ENCODE peak calls at places on chromosomes 4 and X, in nine cellular contexts. One of them, this sample, is unnamed.

GRCh38 chr4:174454815-174455473 is 67.3 kb downstream of the HPGD start:
- DNase-seq in cardiac fibroblast: no peak
- DNase-seq in SK-N-SH: no peak
- DNase-seq in HS-5: no peak
- DNase-seq in AG08395: no peak
- DNase-seq in GM19239: no peak
- DNase-seq in lower leg skin: no peak
- DNase-seq in activated effector memory CD4-positive, alpha-beta T cell treated with Interleukin-2 at 50 U/mL for 16 hours: no peak
- DNase-seq in left ventricle myocardium superior: no peak
- DNase-seq in this sample: no peak

GRCh38 chr4:34183916-34184315 is 2060.4 kb downstream of the ARAP2 start:
- DNase-seq in activated effector memory CD4-positive, alpha-beta T cell treated with Interleukin-2 at 50 U/mL for 16 hours: no peak
- DNase-seq in AG08395: no peak
- DNase-seq in lower leg skin: no peak
- DNase-seq in cardiac fibroblast: no peak
- DNase-seq in GM19239: no peak
- DNase-seq in HS-5: no peak
- DNase-seq in left ventricle myocardium superior: no peak
- DNase-seq in SK-N-SH: no peak
- DNase-seq in this sample: no peak

GRCh38 chr4:33133723-33134122 is 2413.6 kb downstream of the PCDH7 start:
- DNase-seq in SK-N-SH: no peak
- DNase-seq in AG08395: no peak
- DNase-seq in GM19239: no peak
- DNase-seq in activated effector memory CD4-positive, alpha-beta T cell treated with Interleukin-2 at 50 U/mL for 16 hours: no peak
- DNase-seq in cardiac fibroblast: no peak
- DNase-seq in lower leg skin: no peak
- DNase-seq in HS-5: no peak
- DNase-seq in left ventricle myocardium superior: no peak
- DNase-seq in this sample: no peak

GRCh38 chr4:76078033-76078613 is 3.6 kb downstream of the ART3 start:
- DNase-seq in left ventricle myocardium superior: no peak
- DNase-seq in activated effector memory CD4-positive, alpha-beta T cell treated with Interleukin-2 at 50 U/mL for 16 hours: no peak
- DNase-seq in SK-N-SH: no peak
- DNase-seq in lower leg skin: no peak
- DNase-seq in HS-5: no peak
- DNase-seq in AG08395: no peak
- DNase-seq in GM19239: no peak
- DNase-seq in cardiac fibroblast: peak
- DNase-seq in this sample: no peak

GRCh38 chrX:104254442-104255115 is at the start of gene ESX1:
- DNase-seq in GM19239: no peak
- DNase-seq in AG08395: no peak
- DNase-seq in activated effector memory CD4-positive, alpha-beta T cell treated with Interleukin-2 at 50 U/mL for 16 hours: no peak
- DNase-seq in lower leg skin: no peak
- DNase-seq in HS-5: no peak
- DNase-seq in cardiac fibroblast: peak
- DNase-seq in SK-N-SH: no peak
- DNase-seq in left ventricle myocardium superior: no peak
- DNase-seq in this sample: no peak

GRCh38 chr4:42268824-42269223 is 116.4 kb upstream of the BEND4 start:
- DNase-seq in left ventricle myocardium superior: no peak
- DNase-seq in AG08395: no peak
- DNase-seq in activated effector memory CD4-positive, alpha-beta T cell treated with Interleukin-2 at 50 U/mL for 16 hours: no peak
- DNase-seq in SK-N-SH: no peak
- DNase-seq in lower leg skin: no peak
- DNase-seq in HS-5: no peak
- DNase-seq in cardiac fibroblast: no peak
- DNase-seq in GM19239: no peak
- DNase-seq in this sample: no peak

GRCh38 chr4:56686537-56687231 is 5.6 kb upstream of the HOPX start:
- DNase-seq in HS-5: no peak
- DNase-seq in left ventricle myocardium superior: no peak
- DNase-seq in activated effector memory CD4-positive, alpha-beta T cell treated with Interleukin-2 at 50 U/mL for 16 hours: no peak
- DNase-seq in AG08395: no peak
- DNase-seq in GM19239: no peak
- DNase-seq in SK-N-SH: no peak
- DNase-seq in cardiac fibroblast: no peak
- DNase-seq in lower leg skin: no peak
- DNase-seq in this sample: no peak

GRCh38 chr4:105453550-105454201 is 20.2 kb downstream of the PPA2 start:
- DNase-seq in GM19239: no peak
- DNase-seq in cardiac fibroblast: no peak
- DNase-seq in AG08395: no peak
- DNase-seq in lower leg skin: no peak
- DNase-seq in activated effector memory CD4-positive, alpha-beta T cell treated with Interleukin-2 at 50 U/mL for 16 hours: no peak
- DNase-seq in left ventricle myocardium superior: no peak
- DNase-seq in HS-5: no peak
- DNase-seq in SK-N-SH: no peak
- DNase-seq in this sample: no peak

GRCh38 chr4:26441110-26441509 is 49.2 kb downstream of the CCKAR start:
- DNase-seq in activated effector memory CD4-positive, alpha-beta T cell treated with Interleukin-2 at 50 U/mL for 16 hours: no peak
- DNase-seq in HS-5: no peak
- DNase-seq in SK-N-SH: no peak
- DNase-seq in cardiac fibroblast: peak
- DNase-seq in AG08395: peak
- DNase-seq in GM19239: no peak
- DNase-seq in lower leg skin: no peak
- DNase-seq in left ventricle myocardium superior: no peak
- DNase-seq in this sample: no peak

GRCh38 chr4:180057198-180057821 is 2185.9 kb upstream of the TENM3 start:
- DNase-seq in lower leg skin: no peak
- DNase-seq in AG08395: no peak
- DNase-seq in SK-N-SH: peak
- DNase-seq in activated effector memory CD4-positive, alpha-beta T cell treated with Interleukin-2 at 50 U/mL for 16 hours: no peak
- DNase-seq in left ventricle myocardium superior: no peak
- DNase-seq in GM19239: no peak
- DNase-seq in HS-5: no peak
- DNase-seq in cardiac fibroblast: peak
- DNase-seq in this sample: no peak

GRCh38 chrX:86146102-86146501 is 2.1 kb upstream of the DACH2 start:
- DNase-seq in left ventricle myocardium superior: no peak
- DNase-seq in HS-5: no peak
- DNase-seq in AG08395: no peak
- DNase-seq in lower leg skin: no peak
- DNase-seq in SK-N-SH: no peak
- DNase-seq in activated effector memory CD4-positive, alpha-beta T cell treated with Interleukin-2 at 50 U/mL for 16 hours: no peak
- DNase-seq in GM19239: no peak
- DNase-seq in cardiac fibroblast: no peak
- DNase-seq in this sample: no peak

GRCh38 chrX:41177297-41177696 is 92.1 kb downstream of the USP9X start:
- DNase-seq in left ventricle myocardium superior: no peak
- DNase-seq in GM19239: no peak
- DNase-seq in lower leg skin: no peak
- DNase-seq in AG08395: no peak
- DNase-seq in cardiac fibroblast: no peak
- DNase-seq in SK-N-SH: no peak
- DNase-seq in activated effector memory CD4-positive, alpha-beta T cell treated with Interleukin-2 at 50 U/mL for 16 hours: no peak
- DNase-seq in HS-5: no peak
- DNase-seq in this sample: no peak

GRCh38 chr4:95417531-95417930 is 131.2 kb downstream of the UNC5C start:
- DNase-seq in cardiac fibroblast: no peak
- DNase-seq in activated effector memory CD4-positive, alpha-beta T cell treated with Interleukin-2 at 50 U/mL for 16 hours: no peak
- DNase-seq in AG08395: no peak
- DNase-seq in HS-5: no peak
- DNase-seq in lower leg skin: no peak
- DNase-seq in GM19239: no peak
- DNase-seq in left ventricle myocardium superior: no peak
- DNase-seq in SK-N-SH: no peak
- DNase-seq in this sample: no peak

GRCh38 chr4:183797445-183798248 is 107.5 kb upstream of the STOX2 start:
- DNase-seq in activated effector memory CD4-positive, alpha-beta T cell treated with Interleukin-2 at 50 U/mL for 16 hours: no peak
- DNase-seq in HS-5: peak
- DNase-seq in GM19239: no peak
- DNase-seq in lower leg skin: no peak
- DNase-seq in SK-N-SH: peak
- DNase-seq in cardiac fibroblast: peak
- DNase-seq in left ventricle myocardium superior: peak
- DNase-seq in AG08395: peak
- DNase-seq in this sample: peak

GRCh38 chrX:107894038-107894437 is 68.4 kb downstream of the MID2 start:
- DNase-seq in AG08395: peak
- DNase-seq in HS-5: peak
- DNase-seq in cardiac fibroblast: peak
- DNase-seq in GM19239: peak
- DNase-seq in left ventricle myocardium superior: no peak
- DNase-seq in activated effector memory CD4-positive, alpha-beta T cell treated with Interleukin-2 at 50 U/mL for 16 hours: no peak
- DNase-seq in lower leg skin: no peak
- DNase-seq in SK-N-SH: peak
- DNase-seq in this sample: peak

GRCh38 chr4:38489924-38490639 is 173.9 kb upstream of the KLF3 start:
- DNase-seq in left ventricle myocardium superior: no peak
- DNase-seq in cardiac fibroblast: peak
- DNase-seq in lower leg skin: no peak
- DNase-seq in GM19239: no peak
- DNase-seq in AG08395: peak
- DNase-seq in SK-N-SH: no peak
- DNase-seq in HS-5: no peak
- DNase-seq in activated effector memory CD4-positive, alpha-beta T cell treated with Interleukin-2 at 50 U/mL for 16 hours: no peak
- DNase-seq in this sample: peak

GRCh38 chrX:134236690-134237362 is at the start of gene CCDC160:
- DNase-seq in GM19239: no peak
- DNase-seq in AG08395: peak
- DNase-seq in activated effector memory CD4-positive, alpha-beta T cell treated with Interleukin-2 at 50 U/mL for 16 hours: no peak
- DNase-seq in cardiac fibroblast: peak
- DNase-seq in left ventricle myocardium superior: peak
- DNase-seq in HS-5: peak
- DNase-seq in SK-N-SH: peak
- DNase-seq in lower leg skin: no peak
- DNase-seq in this sample: peak